ENCODE peak calls at places on chromosomes 1 and 21, in nine cellular contexts. One of them, this sample, is unnamed.

GRCh38 chr21:19326581-19327319 is 923.2 kb upstream of the TMPRSS15 start:
- DNase-seq in H54: no peak
- DNase-seq in erythroblast: no peak
- DNase-seq in uterus: no peak
- DNase-seq in thyroid gland: no peak
- DNase-seq in tibial nerve: no peak
- DNase-seq in adrenal gland: no peak
- DNase-seq in Peyer's patch: no peak
- DNase-seq in sigmoid colon: no peak
- DNase-seq in this sample: no peak

GRCh38 chr1:160538985-160539651 is 16.1 kb upstream of the SLAMF6 start:
- DNase-seq in H54: no peak
- DNase-seq in erythroblast: peak; percentile 60
- DNase-seq in uterus: no peak
- DNase-seq in thyroid gland: no peak
- DNase-seq in tibial nerve: no peak
- DNase-seq in adrenal gland: no peak
- DNase-seq in Peyer's patch: no peak
- DNase-seq in sigmoid colon: no peak
- DNase-seq in this sample: no peak

GRCh38 chr1:52751589-52752306 is 25.5 kb downstream of the ZYG11B start:
- DNase-seq in H54: no peak
- DNase-seq in erythroblast: peak; percentile 82
- DNase-seq in uterus: peak; percentile 18
- DNase-seq in thyroid gland: peak; percentile 75
- DNase-seq in tibial nerve: no peak
- DNase-seq in adrenal gland: peak; percentile 64
- DNase-seq in Peyer's patch: no peak
- DNase-seq in sigmoid colon: no peak
- DNase-seq in this sample: peak; percentile 54

GRCh38 chr1:35497571-35497970 is 59.6 kb downstream of the KIAA0319L start:
- DNase-seq in H54: no peak
- DNase-seq in erythroblast: no peak
- DNase-seq in uterus: no peak
- DNase-seq in thyroid gland: no peak
- DNase-seq in tibial nerve: no peak
- DNase-seq in adrenal gland: no peak
- DNase-seq in Peyer's patch: no peak
- DNase-seq in sigmoid colon: no peak
- DNase-seq in this sample: no peak

GRCh38 chr1:168498159-168498609 is 45.6 kb downstream of the XCL2 start:
- DNase-seq in H54: no peak
- DNase-seq in erythroblast: no peak
- DNase-seq in uterus: no peak
- DNase-seq in thyroid gland: no peak
- DNase-seq in tibial nerve: no peak
- DNase-seq in adrenal gland: no peak
- DNase-seq in Peyer's patch: no peak
- DNase-seq in sigmoid colon: peak; percentile 72
- DNase-seq in this sample: no peak

GRCh38 chr1:210654176-210654786 is 325.6 kb downstream of the HHAT start:
- DNase-seq in H54: peak; percentile 21
- DNase-seq in erythroblast: no peak
- DNase-seq in uterus: no peak
- DNase-seq in thyroid gland: no peak
- DNase-seq in tibial nerve: no peak
- DNase-seq in adrenal gland: no peak
- DNase-seq in Peyer's patch: no peak
- DNase-seq in sigmoid colon: no peak
- DNase-seq in this sample: no peak

GRCh38 chr21:32777269-32777668 is 5.7 kb upstream of the PAXBP1 start:
- DNase-seq in H54: no peak
- DNase-seq in erythroblast: no peak
- DNase-seq in uterus: no peak
- DNase-seq in thyroid gland: no peak
- DNase-seq in tibial nerve: no peak
- DNase-seq in adrenal gland: no peak
- DNase-seq in Peyer's patch: no peak
- DNase-seq in sigmoid colon: no peak
- DNase-seq in this sample: no peak

GRCh38 chr1:36372617-36373016 is 13.1 kb downstream of the STK40 start:
- DNase-seq in H54: no peak
- DNase-seq in erythroblast: peak; percentile 90
- DNase-seq in uterus: no peak
- DNase-seq in thyroid gland: no peak
- DNase-seq in tibial nerve: no peak
- DNase-seq in adrenal gland: no peak
- DNase-seq in Peyer's patch: no peak
- DNase-seq in sigmoid colon: no peak
- DNase-seq in this sample: no peak

GRCh38 chr1:210299501-210299900 is 29.2 kb upstream of the HHAT start:
- DNase-seq in H54: no peak
- DNase-seq in erythroblast: no peak
- DNase-seq in uterus: no peak
- DNase-seq in thyroid gland: no peak
- DNase-seq in tibial nerve: no peak
- DNase-seq in adrenal gland: no peak
- DNase-seq in Peyer's patch: no peak
- DNase-seq in sigmoid colon: no peak
- DNase-seq in this sample: no peak

GRCh38 chr1:209554761-209555611 is 28.5 kb upstream of the CAMK1G start:
- DNase-seq in H54: no peak
- DNase-seq in erythroblast: peak; percentile 5
- DNase-seq in uterus: no peak
- DNase-seq in thyroid gland: no peak
- DNase-seq in tibial nerve: no peak
- DNase-seq in adrenal gland: no peak
- DNase-seq in Peyer's patch: no peak
- DNase-seq in sigmoid colon: no peak
- DNase-seq in this sample: no peak

GRCh38 chr1:247301176-247301540 is 30.5 kb downstream of the ZNF496 start:
- DNase-seq in H54: no peak
- DNase-seq in erythroblast: no peak
- DNase-seq in uterus: no peak
- DNase-seq in thyroid gland: no peak
- DNase-seq in tibial nerve: no peak
- DNase-seq in adrenal gland: no peak
- DNase-seq in Peyer's patch: no peak
- DNase-seq in sigmoid colon: no peak
- DNase-seq in this sample: no peak

GRCh38 chr1:115644109-115644508 is 2.3 kb downstream of the VANGL1 start:
- DNase-seq in H54: no peak
- DNase-seq in erythroblast: no peak
- DNase-seq in uterus: no peak
- DNase-seq in thyroid gland: no peak
- DNase-seq in tibial nerve: no peak
- DNase-seq in adrenal gland: no peak
- DNase-seq in Peyer's patch: no peak
- DNase-seq in sigmoid colon: no peak
- DNase-seq in this sample: no peak

DNA sequence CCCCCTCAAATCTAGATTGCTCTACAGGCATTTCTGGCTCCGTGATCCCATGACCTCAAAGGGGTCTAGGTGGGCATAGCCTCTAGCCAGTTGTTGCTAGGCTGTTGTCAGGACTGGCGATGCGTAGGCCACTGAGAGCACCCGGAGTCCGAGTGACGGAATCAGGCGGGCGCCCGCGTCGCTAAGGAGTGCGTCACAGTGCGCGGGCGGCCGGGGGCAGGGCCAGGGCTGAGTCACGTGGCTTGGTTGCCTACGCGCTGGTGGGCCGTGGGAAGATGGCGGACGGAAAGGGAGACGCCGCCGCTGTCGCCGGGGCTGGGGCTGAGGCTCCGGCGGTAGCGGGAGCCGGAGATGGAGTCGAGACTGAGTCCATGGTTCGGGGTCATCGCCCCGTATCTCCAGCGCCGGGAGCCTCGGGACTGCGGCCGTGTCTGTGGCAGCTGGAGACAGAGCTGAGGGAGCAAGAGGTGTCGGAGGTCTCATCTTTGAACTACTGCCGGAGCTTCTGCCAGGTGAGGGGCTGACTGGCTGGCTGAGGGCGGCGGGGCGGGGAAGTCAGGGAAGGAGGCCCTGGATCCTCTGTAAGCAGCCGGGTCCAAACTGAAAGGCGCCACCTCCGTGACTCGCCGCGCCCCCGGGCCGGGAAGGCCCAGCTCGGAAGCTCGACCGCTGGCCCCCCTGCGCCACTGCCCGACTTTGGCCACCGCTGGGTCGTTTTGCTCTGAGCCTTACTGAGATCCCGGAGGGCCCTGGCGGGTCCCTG is at the start of gene RLF:
- DNase-seq in H54: peak; percentile 95
- DNase-seq in erythroblast: peak; percentile 98
- DNase-seq in uterus: peak; percentile 91
- DNase-seq in thyroid gland: peak; percentile 94
- DNase-seq in tibial nerve: peak; percentile 89
- DNase-seq in adrenal gland: peak; percentile 98
- DNase-seq in Peyer's patch: peak; percentile 94
- DNase-seq in sigmoid colon: peak; percentile 98
- DNase-seq in this sample: peak; percentile 93
- TF ChIP-seq POLR2A in H54: peak; percentile 96
- TF ChIP-seq POLR2A in erythroblast: peak; percentile 94
- TF ChIP-seq POLR2A in uterus: peak; percentile 87
- TF ChIP-seq POLR2A in thyroid gland: no peak
- TF ChIP-seq POLR2A in tibial nerve: peak; percentile 96
- TF ChIP-seq POLR2A in adrenal gland: peak; percentile 85
- TF ChIP-seq POLR2A in Peyer's patch: peak; percentile 75
- TF ChIP-seq POLR2A in sigmoid colon: peak; percentile 88
- TF ChIP-seq POLR2A in this sample: peak; percentile 96

GRCh38 chr1:244165021-244165420 is 113.9 kb downstream of the ZBTB18 start:
- DNase-seq in H54: no peak
- DNase-seq in erythroblast: no peak
- DNase-seq in uterus: no peak
- DNase-seq in thyroid gland: no peak
- DNase-seq in tibial nerve: no peak
- DNase-seq in adrenal gland: no peak
- DNase-seq in Peyer's patch: no peak
- DNase-seq in sigmoid colon: no peak
- DNase-seq in this sample: no peak

GRCh38 chr1:244164563-244164890 is 113.4 kb downstream of the ZBTB18 start:
- DNase-seq in H54: no peak
- DNase-seq in erythroblast: no peak
- DNase-seq in uterus: no peak
- DNase-seq in thyroid gland: no peak
- DNase-seq in tibial nerve: no peak
- DNase-seq in adrenal gland: no peak
- DNase-seq in Peyer's patch: no peak
- DNase-seq in sigmoid colon: no peak
- DNase-seq in this sample: no peak

GRCh38 chr1:244165701-244166100 is 114.6 kb downstream of the ZBTB18 start:
- DNase-seq in H54: no peak
- DNase-seq in erythroblast: no peak
- DNase-seq in uterus: no peak
- DNase-seq in thyroid gland: no peak
- DNase-seq in tibial nerve: no peak
- DNase-seq in adrenal gland: no peak
- DNase-seq in Peyer's patch: no peak
- DNase-seq in sigmoid colon: no peak
- DNase-seq in this sample: no peak

GRCh38 chr1:244163131-244163530 is 112.0 kb downstream of the ZBTB18 start:
- DNase-seq in H54: no peak
- DNase-seq in erythroblast: no peak
- DNase-seq in uterus: no peak
- DNase-seq in thyroid gland: no peak
- DNase-seq in tibial nerve: no peak
- DNase-seq in adrenal gland: no peak
- DNase-seq in Peyer's patch: no peak
- DNase-seq in sigmoid colon: no peak
- DNase-seq in this sample: no peak

GRCh38 chr1:244163861-244164562 is 112.9 kb downstream of the ZBTB18 start:
- DNase-seq in H54: peak; percentile 78
- DNase-seq in erythroblast: no peak
- DNase-seq in uterus: peak; percentile 71
- DNase-seq in thyroid gland: no peak
- DNase-seq in tibial nerve: no peak
- DNase-seq in adrenal gland: peak; percentile 68
- DNase-seq in Peyer's patch: no peak
- DNase-seq in sigmoid colon: no peak
- DNase-seq in this sample: no peak
- TF ChIP-seq POLR2A in H54: no peak
- TF ChIP-seq POLR2A in erythroblast: no peak
- TF ChIP-seq POLR2A in uterus: no peak
- TF ChIP-seq POLR2A in thyroid gland: no peak
- TF ChIP-seq POLR2A in tibial nerve: no peak
- TF ChIP-seq POLR2A in adrenal gland: no peak
- TF ChIP-seq POLR2A in Peyer's patch: no peak
- TF ChIP-seq POLR2A in sigmoid colon: no peak
- TF ChIP-seq POLR2A in this sample: no peak

GRCh38 chr1:31717341-31717740 is 13.5 kb upstream of the COL16A1 start:
- DNase-seq in H54: peak; percentile 53
- DNase-seq in erythroblast: peak; percentile 39
- DNase-seq in uterus: no peak
- DNase-seq in thyroid gland: no peak
- DNase-seq in tibial nerve: no peak
- DNase-seq in adrenal gland: no peak
- DNase-seq in Peyer's patch: no peak
- DNase-seq in sigmoid colon: no peak
- DNase-seq in this sample: no peak

GRCh38 chr1:31714442-31715096 is 10.8 kb upstream of the COL16A1 start:
- DNase-seq in H54: peak; percentile 33
- DNase-seq in erythroblast: peak; percentile 28
- DNase-seq in uterus: peak; percentile 96
- DNase-seq in thyroid gland: peak; percentile 90
- DNase-seq in tibial nerve: peak; percentile 45
- DNase-seq in adrenal gland: peak; percentile 88
- DNase-seq in Peyer's patch: peak; percentile 30
- DNase-seq in sigmoid colon: peak; percentile 95
- DNase-seq in this sample: peak; percentile 95

GRCh38 chr1:31715873-31716220 is 12.0 kb upstream of the COL16A1 start:
- DNase-seq in H54: no peak
- DNase-seq in erythroblast: no peak
- DNase-seq in uterus: no peak
- DNase-seq in thyroid gland: no peak
- DNase-seq in tibial nerve: no peak
- DNase-seq in adrenal gland: no peak
- DNase-seq in Peyer's patch: no peak
- DNase-seq in sigmoid colon: no peak
- DNase-seq in this sample: no peak

GRCh38 chr1:31712625-31713024 is 8.8 kb upstream of the COL16A1 start:
- DNase-seq in H54: peak; percentile 45
- DNase-seq in erythroblast: no peak
- DNase-seq in uterus: peak; percentile 84
- DNase-seq in thyroid gland: peak; percentile 89
- DNase-seq in tibial nerve: peak; percentile 47
- DNase-seq in adrenal gland: peak; percentile 85
- DNase-seq in Peyer's patch: no peak
- DNase-seq in sigmoid colon: peak; percentile 82
- DNase-seq in this sample: peak; percentile 82

GRCh38 chr1:31715097-31715872 is 11.5 kb upstream of the COL16A1 start:
- DNase-seq in H54: peak; percentile 90
- DNase-seq in erythroblast: peak; percentile 40
- DNase-seq in uterus: peak; percentile 97
- DNase-seq in thyroid gland: peak; percentile 95
- DNase-seq in tibial nerve: peak; percentile 93
- DNase-seq in adrenal gland: peak; percentile 97
- DNase-seq in Peyer's patch: peak; percentile 66
- DNase-seq in sigmoid colon: peak; percentile 99
- DNase-seq in this sample: peak; percentile 96
- TF ChIP-seq POLR2A in H54: peak; percentile 56
- TF ChIP-seq POLR2A in erythroblast: no peak
- TF ChIP-seq POLR2A in uterus: peak; percentile 91
- TF ChIP-seq POLR2A in thyroid gland: no peak
- TF ChIP-seq POLR2A in tibial nerve: peak; percentile 51
- TF ChIP-seq POLR2A in adrenal gland: peak; percentile 31
- TF ChIP-seq POLR2A in Peyer's patch: peak; percentile 89
- TF ChIP-seq POLR2A in sigmoid colon: peak; percentile 45
- TF ChIP-seq POLR2A in this sample: peak; percentile 62

GRCh38 chr1:201566933-201567801 is 28.2 kb downstream of the NAV1 start:
- DNase-seq in H54: no peak
- DNase-seq in erythroblast: no peak
- DNase-seq in uterus: no peak
- DNase-seq in thyroid gland: no peak
- DNase-seq in tibial nerve: no peak
- DNase-seq in adrenal gland: peak; percentile 30
- DNase-seq in Peyer's patch: no peak
- DNase-seq in sigmoid colon: peak; percentile 58
- DNase-seq in this sample: no peak
- TF ChIP-seq POLR2A in H54: no peak
- TF ChIP-seq POLR2A in erythroblast: no peak
- TF ChIP-seq POLR2A in uterus: no peak
- TF ChIP-seq POLR2A in thyroid gland: no peak
- TF ChIP-seq POLR2A in tibial nerve: no peak
- TF ChIP-seq POLR2A in adrenal gland: no peak
- TF ChIP-seq POLR2A in Peyer's patch: no peak
- TF ChIP-seq POLR2A in sigmoid colon: no peak
- TF ChIP-seq POLR2A in this sample: no peak

This sample was measured in ovary.